ENCODE peak calls at places on chromosomes 7 and 10, in five cellular contexts. W is neuronal stem cell, N is smooth muscle cell of the brain vasculature, T is colonic mucosa, O is T-helper 2 cell. E is an unnamed sample.

GRCh38 chr10:50419091-50419490 is 167.8 kb upstream of the ASAH2 start:
- DNase-seq in W (no peak), T (no peak), O (no peak), N (no peak), E (no peak)

GRCh38 chr10:13775786-13776780 is 189.3 kb downstream of the PRPF18 start:
- DNase-seq in N (no peak), W (no peak), O (no peak), T (no peak), E (no peak)

GRCh38 chr10:116748041-116748440 is 5.7 kb upstream of the HSPA12A start:
- DNase-seq in O (no peak), N (no peak), T (peak), W (no peak), E (no peak)

GRCh38 chr7:69603351-69603750 is 5.1 kb downstream of the AUTS2 start:
- DNase-seq in T (no peak), W (no peak), O (no peak), N (no peak), E (no peak)

GRCh38 chr10:60963441-60964256 is 19.7 kb upstream of the RHOBTB1 start:
- DNase-seq in T (no peak), W (no peak), O (no peak), N (no peak), E (no peak)

GRCh38 chr7:132437730-132438129 is 138.5 kb downstream of the PLXNA4 start:
- DNase-seq in T (no peak), W (no peak), O (no peak), N (no peak), E (no peak)

GRCh38 chr10:75294866-75295692 is 59.3 kb upstream of the COMTD1 start:
- DNase-seq in W (peak), T (peak), N (peak), O (peak), E (peak)

GRCh38 chr7:144407266-144407931 is 3.9 kb upstream of the NOBOX start:
- DNase-seq in O (no peak), N (no peak), T (no peak), W (no peak), E (no peak)

GRCh38 chr10:93379366-93380042 is 102.6 kb downstream of the MYOF start:
- DNase-seq in O (peak), T (no peak), N (peak), W (no peak), E (peak)

GRCh38 chr7:108037140-108037539 is 34.2 kb upstream of the LAMB1 start:
- DNase-seq in N (no peak), W (no peak), O (no peak), T (no peak), E (no peak)

GRCh38 chr10:97319671-97320479 is 804 bp downstream of the FRAT1 start:
- DNase-seq in T (peak), N (no peak), O (peak), W (peak), E (peak)

GRCh38 chr7:11830582-11831382 is 1.2 kb downstream of the THSD7A start:
- DNase-seq in W (no peak), T (no peak), O (no peak), N (no peak), E (no peak)

GRCh38 chr7:29815181-29816105 is 9.1 kb downstream of the WIPF3 start:
- DNase-seq in T (no peak), W (no peak), O (no peak), N (no peak), E (no peak)

GRCh38 chr7:84492565-84493034 is 298.0 kb upstream of the SEMA3A start:
- DNase-seq in W (no peak), T (no peak), N (no peak), O (no peak), E (no peak)

GRCh38 chr7:33558961-33559710 is 346.2 kb upstream of the BMPER start:
- DNase-seq in W (no peak), T (no peak), O (no peak), N (no peak), E (no peak)

GRCh38 chr10:118840071-118840775 is 85.5 kb upstream of the CACUL1 start:
- DNase-seq in W (no peak), O (peak), T (no peak), N (no peak), E (no peak)

GRCh38 chr7:151936207-151936606 is 20.0 kb upstream of the GALNTL5 start:
- DNase-seq in T (no peak), W (no peak), N (no peak), O (no peak), E (no peak)

GRCh38 chr7:149209518-149210269 is 14.3 kb downstream of the ZNF282 start:
- DNase-seq in W (peak), T (peak), N (peak), O (peak), E (peak)

GRCh38 chr10:125209591-125210373 is 49.4 kb upstream of the CTBP2 start:
- DNase-seq in T (no peak), O (no peak), W (no peak), N (no peak), E (no peak)

GRCh38 chr10:6148251-6148691 is 54.5 kb upstream of the PFKFB3 start:
- DNase-seq in N (no peak), W (no peak), O (no peak), T (no peak), E (no peak)

E was measured in CD4-positive, alpha-beta T cell.